ENCODE peak calls at places on chromosomes 5 and 9, in seven cellular contexts. U is OCI-LY7, W is GM23338, S is GM10248, O is thyroid gland, A is SK-N-SH, X is mesothelial cell of epicardium. L is an unnamed sample.
A peak's percentile ranks its signal among the peaks of the same experiment; 100 is the strongest.

GRCh38 chr5:40359854-40360253 is 319.9 kb upstream of the PTGER4 start:
- DNase-seq in S (no peak), O (no peak), U (no peak), W (no peak), X (no peak), A (no peak), L (no peak)

GRCh38 chr5:154756203-154756870 is 1.2 kb downstream of the LARP1 start:
- DNase-seq in W (no peak), S (peak; percentile 32), O (peak; percentile 67), A (peak; percentile 68), U (peak; percentile 44), X (peak; percentile 57), L (peak; percentile 51)

GRCh38 chr9:4131946-4132345 is 167.9 kb downstream of the GLIS3 start:
- DNase-seq in O (no peak), X (no peak), S (no peak), A (no peak), W (no peak), U (no peak), L (no peak)

GRCh38 chr9:37732086-37732744 is 21.4 kb upstream of the TRMT10B start:
- DNase-seq in O (no peak), X (no peak), A (peak; percentile 84), S (no peak), W (no peak), U (no peak), L (no peak)

GRCh38 chr5:68505917-68506860 is 290.6 kb downstream of the PIK3R1 start:
- DNase-seq in S (no peak), A (no peak), W (no peak), X (no peak), U (no peak), O (no peak), L (no peak)

GRCh38 chr9:135809166-135809565 is 98.2 kb downstream of the CAMSAP1 start:
- DNase-seq in A (no peak), O (no peak), X (no peak), W (no peak), U (no peak), S (no peak), L (no peak)

GRCh38 chr9:89052470-89053097 is 61.3 kb downstream of the S1PR3 start:
- DNase-seq in S (no peak), W (no peak), A (no peak), X (no peak), O (no peak), U (no peak), L (no peak)

GRCh38 chr5:4640793-4641192 is 499.3 kb upstream of the ADAMTS16 start:
- DNase-seq in O (no peak), S (no peak), W (peak; percentile 70), U (no peak), X (no peak), A (no peak), L (no peak)

GRCh38 chr5:147455321-147455720 is 54.5 kb downstream of the DPYSL3 start:
- DNase-seq in U (peak; percentile 9), A (no peak), W (peak; percentile 67), X (no peak), S (no peak), O (no peak), L (no peak)

GRCh38 chr5:133565993-133566392 is 46.3 kb downstream of the FSTL4 start:
- DNase-seq in W (peak; percentile 71), X (peak; percentile 61), A (no peak), O (peak; percentile 4), S (no peak), U (peak; percentile 26), L (no peak)

GRCh38 chr9:5851445-5851844 is 18.5 kb upstream of the ERMP1 start:
- DNase-seq in W (no peak), S (peak; percentile 78), O (no peak), X (no peak), A (no peak), U (no peak), L (peak; percentile 72)

GRCh38 chr9:93676310-93677054 is 100.1 kb downstream of the PHF2 start:
- DNase-seq in W (no peak), A (peak; percentile 10), S (no peak), U (no peak), X (no peak), O (no peak), L (no peak)

GRCh38 chr5:150484964-150485769 is 22.8 kb upstream of the NDST1 start:
- DNase-seq in W (peak; percentile 69), A (no peak), O (no peak), S (no peak), X (no peak), U (no peak), L (no peak)

GRCh38 chr5:58314356-58315045 is 145.4 kb downstream of the PLK2 start:
- DNase-seq in S (no peak), X (no peak), W (no peak), A (no peak), O (no peak), U (no peak), L (no peak)

GRCh38 chr9:102237520-102237919 is 499.1 kb upstream of the GRIN3A start:
- DNase-seq in O (no peak), W (no peak), U (no peak), A (no peak), S (no peak), X (no peak), L (no peak)

GRCh38 chr5:1735320-1735970 is 64.2 kb downstream of the MRPL36 start:
- DNase-seq in W (no peak), X (no peak), O (no peak), S (no peak), U (no peak), A (no peak), L (no peak)

GRCh38 chr9:33719581-33720374 is 75.6 kb upstream of the PRSS3 start:
- DNase-seq in W (peak; percentile 79), O (peak; percentile 16), A (peak; percentile 48), U (peak; percentile 40), S (peak; percentile 35), X (peak; percentile 40), L (peak; percentile 31)

GRCh38 chr5:73305386-73305785 is 132.4 kb downstream of the TMEM174 start:
- DNase-seq in O (no peak), S (no peak), X (no peak), W (no peak), U (no peak), A (no peak), L (no peak)

GRCh38 chr9:112248722-112249121 is 73.6 kb upstream of the SUSD1 start:
- DNase-seq in W (no peak), U (no peak), S (no peak), O (no peak), A (no peak), X (no peak), L (no peak)

GRCh38 chr9:126523621-126524111 is 90.1 kb upstream of the LMX1B start:
- DNase-seq in S (no peak), W (no peak), X (no peak), U (no peak), A (peak; percentile 24), O (no peak), L (no peak)

GRCh38 chr5:62133426-62133825 is 172.6 kb upstream of the KIF2A start:
- DNase-seq in A (no peak), O (no peak), X (no peak), U (no peak), W (no peak), S (no peak), L (no peak)

GRCh38 chr9:87644659-87645058 is 81.3 kb upstream of the CTSL start:
- DNase-seq in X (no peak), U (no peak), W (no peak), A (no peak), S (no peak), O (no peak), L (no peak)

GRCh38 chr9:32587901-32588300 is 14.9 kb upstream of the NDUFB6 start:
- DNase-seq in W (peak; percentile 18), O (no peak), U (no peak), S (no peak), A (no peak), X (no peak), L (no peak)

DNA sequence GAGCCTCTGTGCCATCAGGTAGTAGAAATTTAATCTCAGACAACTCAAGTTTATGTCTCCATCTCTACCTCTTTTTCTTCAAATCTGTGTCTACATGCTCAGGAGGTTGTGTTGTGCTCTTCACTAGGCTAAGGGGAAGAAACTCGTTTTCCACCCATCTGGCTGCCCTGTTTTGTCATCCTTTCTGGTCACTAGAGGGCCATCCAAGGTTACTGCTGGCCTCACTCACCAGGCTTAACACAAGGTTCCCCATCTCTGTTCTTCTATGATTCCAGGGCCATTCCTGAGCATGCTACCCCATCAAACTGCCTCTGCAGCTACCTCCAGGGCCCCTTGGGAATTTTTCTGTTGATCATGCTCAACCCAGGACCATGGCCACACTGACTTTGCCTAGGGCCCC is 213.3 kb upstream of the FBXL7 start:
- DNase-seq in W (peak; percentile 17), O (no peak), S (no peak), A (peak; percentile 12), U (no peak), X (no peak), L (no peak)
- TF ChIP-seq CTCF in W (no peak), O (no peak), S (no peak), A (peak; percentile 22), U (no peak), X (no peak), L (no peak)

DNA sequence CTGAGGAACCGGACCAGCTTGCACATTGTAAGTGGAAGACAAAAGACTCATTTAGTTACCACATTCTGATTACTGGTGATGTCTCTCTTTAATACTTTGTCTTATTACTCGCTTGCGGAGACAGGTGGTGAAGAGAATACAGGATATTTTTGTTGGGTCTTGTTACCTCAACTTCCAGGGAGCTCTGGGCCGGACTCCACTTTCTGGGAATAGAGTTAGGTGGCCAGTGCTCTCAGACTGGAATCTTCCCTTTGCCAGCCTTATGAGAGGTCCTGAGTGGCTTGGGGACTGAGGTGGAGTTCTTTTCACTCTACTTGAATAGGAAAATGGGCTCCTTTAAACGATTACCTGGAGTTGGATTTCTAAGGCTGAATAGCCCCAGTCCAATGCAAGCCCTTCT is 33.3 kb upstream of the SPRY4 start:
- DNase-seq in W (no peak), O (no peak), S (no peak), X (no peak), A (no peak), U (no peak), L (no peak)
- TF ChIP-seq CTCF in W (no peak), O (no peak), S (no peak), X (no peak), A (no peak), U (no peak), L (no peak)

GRCh38 chr9:34810187-34810524 is 100.2 kb upstream of the CCL21 start:
- DNase-seq in W (no peak), X (no peak), O (no peak), U (no peak), S (no peak), A (no peak), L (no peak)

GRCh38 chr9:34809504-34810186 is 99.7 kb upstream of the CCL21 start:
- DNase-seq in X (no peak), S (no peak), U (no peak), A (peak; percentile 78), W (peak; percentile 90), O (peak; percentile 24), L (peak; percentile 39)
- TF ChIP-seq CTCF in X (peak; percentile 19), S (no peak), U (no peak), A (peak; percentile 34), W (peak; percentile 58), O (no peak), L (peak; percentile 13)

DNA sequence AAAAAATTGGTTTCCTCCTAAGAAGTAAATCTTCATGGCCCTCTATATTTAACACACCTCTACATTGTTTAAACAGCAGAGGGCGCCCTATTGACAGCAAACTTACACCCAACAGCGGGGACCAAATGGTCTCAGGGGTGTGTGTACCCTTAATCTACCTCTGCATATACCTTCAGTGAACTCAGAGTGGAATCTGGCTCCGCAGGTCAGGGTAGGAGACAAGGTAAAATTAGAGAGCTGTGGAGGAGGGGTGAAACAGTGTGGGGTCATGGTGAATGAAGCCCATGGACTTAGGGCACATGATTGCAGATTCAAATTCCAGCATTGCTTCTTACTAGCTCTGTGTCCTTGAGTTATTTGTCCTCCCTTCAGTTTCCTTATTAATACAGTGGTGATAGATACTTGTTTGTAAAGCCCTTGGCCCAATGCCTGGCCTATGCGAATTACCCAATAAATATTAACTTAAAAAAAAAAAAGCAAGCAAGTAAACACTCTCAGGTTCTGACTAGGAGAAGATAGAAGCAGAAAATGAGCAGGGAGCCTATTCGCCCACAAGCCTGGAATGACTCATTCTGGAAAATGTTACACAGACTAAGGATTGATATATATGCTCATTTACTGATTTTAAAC is 122.9 kb downstream of the CAVIN4 start:
- DNase-seq in S (no peak), O (no peak), A (peak; percentile 23), X (no peak), W (peak; percentile 85), U (peak; percentile 27), L (peak; percentile 15)
- TF ChIP-seq CTCF in S (peak; percentile 32), O (no peak), A (peak; percentile 64), X (peak; percentile 45), W (peak; percentile 96), U (peak; percentile 85), L (peak; percentile 24)

L was measured in GM20000.